ENCODE peak calls at places on chromosomes 2 and 18, in nine cellular contexts. M, S, V, E, X, G, P, J and T are unnamed samples.

GRCh38 chr2:227192491-227192890 is 28.1 kb downstream of the COL4A3 start:
- DNase-seq in G (no peak), M (no peak), S (no peak), X (no peak), E (no peak), V (no peak), J (no peak), P (no peak), T (no peak)

GRCh38 chr18:35481960-35482366 is 15.8 kb downstream of the INO80C start:
- DNase-seq in E (no peak), V (no peak), M (no peak), X (peak; percentile 34), J (no peak), S (peak; percentile 74), P (no peak), G (peak; percentile 35), T (no peak)

GRCh38 chr2:127590386-127591190 is 55.1 kb downstream of the MYO7B start:
- DNase-seq in E (no peak), X (no peak), M (no peak), G (no peak), S (no peak), V (peak; percentile 14), J (no peak), P (no peak), T (no peak)

GRCh38 chr2:70732736-70733427 is 35.1 kb downstream of the ADD2 start:
- DNase-seq in J (no peak), M (no peak), X (no peak), S (no peak), P (no peak), V (no peak), G (no peak), E (no peak), T (no peak)

GRCh38 chr18:21463718-21464117 is 136.8 kb downstream of the ESCO1 start:
- DNase-seq in S (no peak), J (no peak), M (no peak), E (no peak), P (no peak), V (no peak), G (no peak), X (peak; percentile 43), T (no peak)

GRCh38 chr18:70641156-70641775 is 352.4 kb downstream of the SOCS6 start:
- DNase-seq in X (no peak), M (no peak), S (no peak), P (no peak), J (no peak), V (no peak), G (no peak), E (no peak), T (no peak)

GRCh38 chr2:127097471-127097765 is 9.5 kb downstream of the BIN1 start:
- DNase-seq in J (no peak), S (no peak), M (peak; percentile 30), V (no peak), E (no peak), G (no peak), X (no peak), P (no peak), T (no peak)

GRCh38 chr2:25824216-25824615 is 54.1 kb downstream of the ASXL2 start:
- DNase-seq in V (no peak), G (no peak), P (no peak), X (no peak), J (no peak), E (no peak), S (no peak), M (no peak), T (no peak)

GRCh38 chr2:157497603-157498314 is 53.9 kb upstream of the CYTIP start:
- DNase-seq in X (peak; percentile 36), J (no peak), V (no peak), E (no peak), S (peak; percentile 55), M (no peak), P (peak; percentile 40), G (no peak), T (no peak)

GRCh38 chr2:234995332-234996007 is 43.7 kb downstream of the SH3BP4 start:
- DNase-seq in M (no peak), J (peak; percentile 41), S (no peak), G (peak; percentile 47), V (no peak), E (no peak), P (no peak), X (no peak), T (peak; percentile 87)

GRCh38 chr2:19764998-19765397 is 136.8 kb downstream of the TTC32 start:
- DNase-seq in V (no peak), J (no peak), M (no peak), E (no peak), G (no peak), S (no peak), P (no peak), X (no peak), T (peak; percentile 27)

GRCh38 chr2:233059797-233060499 is at the start of gene INPP5D:
- DNase-seq in P (peak; percentile 78), X (no peak), J (peak; percentile 68), M (peak; percentile 76), S (no peak), V (peak; percentile 61), G (peak; percentile 53), E (peak; percentile 40), T (peak; percentile 20)

GRCh38 chr2:20622296-20622686 is 28.6 kb downstream of the HS1BP3 start:
- DNase-seq in G (no peak), X (no peak), P (no peak), V (peak; percentile 19), E (no peak), S (no peak), M (peak; percentile 35), J (peak; percentile 2), T (no peak)

GRCh38 chr2:18690342-18690741 is 101.0 kb upstream of the NT5C1B start:
- DNase-seq in G (no peak), M (no peak), J (no peak), X (no peak), S (peak; percentile 74), V (no peak), E (no peak), P (no peak), T (peak; percentile 23)

GRCh38 chr2:42036413-42036812 is 11.4 kb upstream of the PKDCC start:
- DNase-seq in E (no peak), P (no peak), G (peak; percentile 55), J (no peak), S (peak; percentile 69), V (no peak), M (no peak), X (no peak), T (no peak)

GRCh38 chr2:71667256-71668182 is 214.2 kb downstream of the DYSF start:
- DNase-seq in V (no peak), P (no peak), M (no peak), G (no peak), S (no peak), J (no peak), E (no peak), X (no peak), T (peak; percentile 8)

GRCh38 chr2:17877811-17878221 is 651 bp upstream of the KCNS3 start:
- DNase-seq in S (peak; percentile 57), E (no peak), M (peak; percentile 48), X (no peak), V (peak; percentile 27), J (peak; percentile 15), G (peak; percentile 36), P (no peak), T (peak; percentile 30)

DNA sequence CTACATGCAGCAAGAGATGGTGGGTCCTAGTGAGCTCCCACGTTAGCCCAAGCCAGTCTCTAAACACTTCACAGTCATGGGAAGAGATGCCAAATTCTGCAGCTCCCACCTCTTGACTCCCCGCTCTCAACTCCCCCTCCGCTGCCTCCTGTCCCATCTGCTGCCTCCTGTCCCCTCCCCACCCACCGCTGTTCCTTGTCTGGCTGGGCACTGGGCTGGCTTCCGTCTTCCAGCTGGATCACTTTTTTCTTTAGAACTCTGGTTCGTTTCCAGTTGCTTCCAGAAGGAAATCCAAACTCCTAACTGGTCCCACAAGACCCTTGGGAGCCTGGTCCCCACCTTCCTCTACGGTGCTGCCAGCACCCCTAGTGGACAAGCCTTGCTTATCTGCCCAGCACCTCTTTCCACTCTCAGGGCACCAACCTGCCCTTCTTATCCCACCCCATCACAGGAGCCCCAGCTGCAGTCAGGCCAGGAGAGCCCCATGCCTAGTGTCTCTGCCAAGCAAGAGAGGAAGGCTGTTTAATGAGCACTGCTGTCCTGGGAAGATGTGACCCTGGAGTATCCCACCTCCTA is 12.1 kb upstream of the TWIST2 start:
- DNase-seq in P (no peak), M (no peak), V (no peak), E (no peak), X (no peak), J (no peak), G (no peak), S (peak; percentile 17), T (no peak)
- H3K27me3 ChIP-seq in P (no peaks in the 10 kb centered on the region), M (no peaks in the 10 kb centered on the region), V (no peaks in the 10 kb centered on the region), E (peaks cover 5% of the 10 kb centered on the region), X (peaks cover 19% of the 10 kb centered on the region), J (no peaks in the 10 kb centered on the region), G (no peaks in the 10 kb centered on the region), S (no peaks in the 10 kb centered on the region), T (no peaks in the 10 kb centered on the region)

DNA sequence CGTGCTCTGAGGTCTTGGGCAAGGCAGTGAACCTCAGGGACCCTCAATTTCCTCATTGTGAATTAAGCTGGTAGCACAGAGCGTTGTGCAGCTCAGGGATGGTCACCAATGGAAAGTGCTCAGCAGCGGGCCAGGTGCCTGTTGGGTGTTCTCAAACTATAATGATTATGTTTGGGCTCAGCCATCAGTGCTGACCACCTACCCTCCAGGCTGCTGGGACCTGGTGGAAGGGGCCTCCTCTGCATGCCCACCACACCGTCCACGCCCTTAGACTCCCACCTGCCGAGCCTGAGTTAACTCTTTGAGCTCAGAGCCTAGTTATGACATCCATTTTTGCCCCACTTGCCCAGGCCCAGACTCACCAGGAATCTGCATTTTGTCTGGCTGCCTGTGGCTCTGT is 35.0 kb downstream of the GLI2 start:
- DNase-seq in V (no peak), P (no peak), J (no peak), E (no peak), G (no peak), M (peak; percentile 10), X (no peak), S (no peak), T (no peak)
- H3K4me1 ChIP-seq in V (peaks cover 23% of the 10 kb centered on the region), P (no peaks in the 10 kb centered on the region), J (no peaks in the 10 kb centered on the region), E (no peaks in the 10 kb centered on the region), G (no peaks in the 10 kb centered on the region), M (peaks cover 8% of the 10 kb centered on the region), X (peaks cover 47% of the 10 kb centered on the region), S (peaks cover 18% of the 10 kb centered on the region), T (peaks cover 21% of the 10 kb centered on the region)

GRCh38 chr2:10914272-10914693 is 2.5 kb downstream of the KCNF1 start:
- DNase-seq in E (no peak), S (peak; percentile 84), V (no peak), P (no peak), M (no peak), X (no peak), G (peak; percentile 46), J (peak; percentile 31), T (no peak)
- H3K27me3 ChIP-seq in E (no peaks in the 10 kb centered on the region), S (no peaks in the 10 kb centered on the region), V (no peaks in the 10 kb centered on the region), P (peaks cover 5% of the 10 kb centered on the region), M (peaks cover 43% of the 10 kb centered on the region), X (peaks cover 3% of the 10 kb centered on the region), G (peaks cover 28% of the 10 kb centered on the region), J (peaks cover 49% of the 10 kb centered on the region), T (no peaks in the 10 kb centered on the region)

DNA sequence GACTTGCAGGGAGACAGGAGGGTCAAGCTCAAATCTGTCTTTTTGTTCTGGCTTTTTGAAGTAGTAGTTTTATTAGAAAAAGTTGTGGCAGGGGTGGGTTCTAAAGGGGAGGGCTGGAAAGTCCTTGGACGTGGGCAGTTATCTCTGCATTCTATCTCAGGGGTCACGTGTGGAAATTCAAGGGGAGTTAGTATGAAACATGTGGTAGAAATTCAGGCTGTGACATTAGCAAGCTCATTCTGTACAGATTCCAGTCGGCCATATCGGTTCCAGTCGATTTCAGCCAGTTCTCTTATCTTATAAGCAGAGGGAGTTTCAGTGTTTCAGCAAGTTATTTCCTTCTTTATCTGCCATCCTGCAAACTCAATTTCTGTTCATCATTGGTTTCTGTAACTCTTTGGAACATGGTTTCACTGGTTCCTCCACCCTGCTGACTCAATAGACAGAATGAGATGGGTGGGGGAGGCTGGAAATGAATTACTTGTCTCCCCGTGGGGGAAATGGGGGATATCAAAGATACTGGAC is 53.0 kb downstream of the RAB27B start:
- DNase-seq in X (no peak), S (no peak), P (no peak), E (no peak), M (no peak), V (no peak), G (no peak), J (no peak), T (no peak)
- H3K4me1 ChIP-seq in X (peaks cover 3% of the 10 kb centered on the region), S (peaks cover 13% of the 10 kb centered on the region), P (no peaks in the 10 kb centered on the region), E (no peaks in the 10 kb centered on the region), M (no peaks in the 10 kb centered on the region), V (no peaks in the 10 kb centered on the region), G (no peaks in the 10 kb centered on the region), J (no peaks in the 10 kb centered on the region), T (no peaks in the 10 kb centered on the region)